ENCODE peak calls at places on chromosomes 2 and 18, in four cellular contexts. P is effector memory CD4-positive, alpha-beta T cell; I is cardiac muscle cell; W is right cardiac atrium. Z is an unnamed sample.
A peak's percentile ranks its signal among the peaks of the same experiment; 100 is the strongest.

GRCh38 chr2:142756430-142756829 is 121.0 kb upstream of the KYNU start:
- DNase-seq in P (no peak), I (no peak), W (no peak), Z (no peak)

GRCh38 chr2:99651930-99652670 is 162.3 kb upstream of the REV1 start:
- DNase-seq in W (no peak), I (no peak), P (no peak), Z (no peak)

GRCh38 chr2:55519908-55520885 is 679 bp downstream of the CFAP36 start:
- DNase-seq in P (no peak), W (no peak), I (peak; percentile 48), Z (peak; percentile 48)

GRCh38 chr2:219369447-219369861 is 18.3 kb downstream of the DNPEP start:
- DNase-seq in P (no peak), W (peak; percentile 62), I (no peak), Z (no peak)

GRCh38 chr18:13809025-13809384 is 14.9 kb upstream of the MC5R start:
- DNase-seq in I (no peak), P (no peak), W (no peak), Z (no peak)

GRCh38 chr2:86584164-86584913 is 21.1 kb upstream of the CHMP3 start:
- DNase-seq in P (no peak), W (no peak), I (no peak), Z (no peak)

GRCh38 chr18:3998698-3999333 is 456.3 kb downstream of the DLGAP1 start:
- DNase-seq in I (peak; percentile 36), P (no peak), W (no peak), Z (peak; percentile 46)

GRCh38 chr18:42635378-42636048 is 480.0 kb downstream of the RIT2 start:
- DNase-seq in I (no peak), P (no peak), W (no peak), Z (peak; percentile 36)

GRCh38 chr18:42030586-42031182 is 75.7 kb downstream of the PIK3C3 start:
- DNase-seq in P (no peak), W (no peak), I (peak; percentile 61), Z (peak; percentile 82)

GRCh38 chr2:16201876-16202642 is 261.7 kb downstream of the MYCN start:
- DNase-seq in I (no peak), P (no peak), W (no peak), Z (no peak)

GRCh38 chr18:44047585-44047984 is 633.1 kb upstream of the SETBP1 start:
- DNase-seq in P (no peak), I (no peak), W (no peak), Z (no peak)

GRCh38 chr2:23204650-23205049 is 180.3 kb upstream of the KLHL29 start:
- DNase-seq in W (no peak), P (no peak), I (no peak), Z (no peak)

GRCh38 chr18:39487932-39488331 is 1922.3 kb upstream of the CELF4 start:
- DNase-seq in I (no peak), W (no peak), P (no peak), Z (no peak)

GRCh38 chr18:8423051-8423558 is 186.1 kb upstream of the RAB12 start:
- DNase-seq in I (no peak), P (no peak), W (no peak), Z (no peak)

GRCh38 chr2:219962801-219963200 is 335.4 kb downstream of the SLC4A3 start:
- DNase-seq in P (no peak), I (no peak), W (no peak), Z (no peak)

GRCh38 chr2:234171666-234172065 is 121.2 kb downstream of the SPP2 start:
- DNase-seq in W (no peak), I (no peak), P (no peak), Z (no peak)

GRCh38 chr2:66851449-66851872 is 416.5 kb downstream of the MEIS1 start:
- DNase-seq in P (no peak), I (no peak), W (no peak), Z (no peak)

GRCh38 chr18:37274309-37274987 is 291.1 kb downstream of the CELF4 start:
- DNase-seq in P (no peak), I (no peak), W (no peak), Z (no peak)

GRCh38 chr2:587371-587960 is 89.7 kb downstream of the TMEM18 start:
- DNase-seq in P (no peak), W (no peak), I (no peak), Z (no peak)

GRCh38 chr2:30346475-30347169 is 100.4 kb upstream of the LCLAT1 start:
- DNase-seq in P (no peak), I (peak; percentile 60), W (peak; percentile 75), Z (no peak)

GRCh38 chr2:54763636-54764291 is 40.3 kb downstream of the EML6 start:
- DNase-seq in I (no peak), W (no peak), P (no peak), Z (peak; percentile 62)

GRCh38 chr2:239021224-239021623 is 173.3 kb downstream of the TWIST2 start:
- DNase-seq in I (no peak), W (no peak), P (no peak), Z (no peak)

GRCh38 chr2:195732569-195732968 is 75.5 kb downstream of the SLC39A10 start:
- DNase-seq in W (no peak), P (no peak), I (peak; percentile 1), Z (no peak)

GRCh38 chr18:10213526-10213925 is 240.9 kb upstream of the APCDD1 start:
- DNase-seq in P (no peak), W (no peak), I (peak; percentile 34), Z (no peak)